ENCODE peak calls at places on chromosomes 2 and 18, in five cellular contexts. R is SK-N-SH, F is K562, E is HepG2, O is HCT116. I is an unnamed sample. For H3K9me3, the result is how much of the 10 kb centered on the place peaks cover.

GRCh38 chr2:201223089-201224073 is 37.0 kb upstream of the CASP8 start:
- DNase-seq in R (no peak), F (no peak), O (no peak), E (no peak), I (no peak)

GRCh38 chr2:239947361-239948045 is 77.6 kb downstream of the NDUFA10 start:
- DNase-seq in E (no peak), O (no peak), F (no peak), R (no peak), I (no peak)

GRCh38 chr18:53457068-53457467 is 767.4 kb downstream of the MBD2 start:
- DNase-seq in E (no peak), R (no peak), O (no peak), F (no peak), I (no peak)

GRCh38 chr2:56292966-56293365 is 109.2 kb downstream of the CCDC85A start:
- DNase-seq in R (no peak), O (no peak), F (no peak), E (no peak), I (no peak)

GRCh38 chr18:65659312-65659711 is 91.5 kb upstream of the CDH7 start:
- DNase-seq in E (no peak), O (no peak), R (no peak), F (no peak), I (no peak)

GRCh38 chr2:72887032-72887835 is at the start of gene SPR:
- DNase-seq in E (peak), R (peak), O (peak), F (peak), I (no peak)

GRCh38 chr2:55165567-55165966 is 66.5 kb downstream of the CLHC1 start:
- DNase-seq in R (no peak), E (no peak), F (no peak), O (no peak), I (no peak)

GRCh38 chr2:198004921-198005829 is 200.8 kb downstream of the PLCL1 start:
- DNase-seq in E (no peak), F (no peak), R (no peak), O (no peak), I (no peak)

GRCh38 chr2:222364280-222364895 is 60.0 kb upstream of the SGPP2 start:
- DNase-seq in E (no peak), O (no peak), R (no peak), F (no peak), I (no peak)

GRCh38 chr2:121066526-121066925 is 218.5 kb downstream of the TFCP2L1 start:
- DNase-seq in R (no peak), E (no peak), F (no peak), O (no peak), I (no peak)

GRCh38 chr2:28355521-28356094 is 37.0 kb upstream of the FOSL2 start:
- DNase-seq in F (peak), E (peak), R (peak), O (no peak), I (no peak)

GRCh38 chr2:8659735-8660492 is 21.9 kb upstream of the ID2 start:
- DNase-seq in E (no peak), O (no peak), R (peak), F (no peak), I (no peak)

GRCh38 chr2:17879137-17879912 is 858 bp downstream of the KCNS3 start:
- DNase-seq in O (peak), F (peak), R (peak), E (no peak), I (no peak)

GRCh38 chr2:186570587-186570986 is 19.3 kb upstream of the ITGAV start:
- DNase-seq in R (no peak), F (no peak), E (peak), O (no peak), I (no peak)

GRCh38 chr2:8277921-8278571 is 403.8 kb upstream of the ID2 start:
- DNase-seq in F (no peak), O (no peak), E (no peak), R (peak), I (no peak)

GRCh38 chr2:237345891-237346640 is 67.9 kb downstream of the COL6A3 start:
- DNase-seq in O (no peak), E (no peak), R (no peak), F (no peak), I (no peak)

GRCh38 chr2:23312996-23313606 is 71.9 kb upstream of the KLHL29 start:
- DNase-seq in E (no peak), R (peak), F (peak), O (peak), I (peak)

GRCh38 chr2:112187805-112188596 is 49.8 kb downstream of the FBLN7 start:
- DNase-seq in F (peak), R (no peak), E (no peak), O (peak), I (no peak)

GRCh38 chr18:48547456-48548403 is 8.9 kb downstream of the CTIF start:
- DNase-seq in R (no peak), E (no peak), F (peak), O (no peak), I (no peak)

GRCh38 chr2:235433860-235434259 is 60.0 kb upstream of the AGAP1 start:
- DNase-seq in O (no peak), E (peak), R (no peak), F (no peak), I (peak)

GRCh38 chr2:88329815-88330603 is 122.5 kb downstream of the FOXI3 start:
- DNase-seq in E (peak), F (no peak), R (no peak), O (peak), I (no peak)

GRCh38 chr2:54331095-54331835 is 75.2 kb upstream of the TSPYL6 start:
- DNase-seq in R (peak), E (no peak), O (no peak), F (no peak), I (no peak)

GRCh38 chr2:191501390-191502168 is 176.4 kb upstream of the NABP1 start:
- DNase-seq in E (peak), F (no peak), R (peak), O (peak), I (no peak)

GRCh38 chr2:235021752-235022151 is 69.9 kb downstream of the SH3BP4 start:
- DNase-seq in O (no peak), R (peak), F (no peak), E (no peak), I (peak)

GRCh38 chr2:9346885-9347284 is 76.4 kb downstream of the ITGB1BP1 start:
- DNase-seq in R (no peak), O (no peak), F (no peak), E (no peak), I (no peak)

GRCh38 chr18:74995404-74995737 is 213.6 kb downstream of the PTGR3 start:
- DNase-seq in O (no peak), F (no peak), E (no peak), R (no peak), I (no peak)
- TF ChIP-seq POLR2AphosphoS5 in O (no peak), F (no peak), E (no peak), R (no peak), I (no peak)

GRCh38 chr2:16324971-16325612 is 340.5 kb downstream of the CYRIA start:
- DNase-seq in O (no peak), E (no peak), F (no peak), R (no peak), I (no peak)
- H3K9me3 ChIP-seq in O (under half), E (under half), F (under half), R (under half), I (under half)

GRCh38 chr2:6934329-6934728 is 17.1 kb downstream of the RNF144A start:
- DNase-seq in O (no peak), F (no peak), R (no peak), E (no peak), I (no peak)

GRCh38 chr2:6934758-6935638 is 17.8 kb downstream of the RNF144A start:
- DNase-seq in E (no peak), O (no peak), R (no peak), F (no peak), I (no peak)

GRCh38 chr2:6937582-6937981 is 20.4 kb downstream of the RNF144A start:
- DNase-seq in O (no peak), F (no peak), R (no peak), E (no peak), I (no peak)

GRCh38 chr2:6940820-6941219 is 23.6 kb downstream of the RNF144A start:
- DNase-seq in O (no peak), R (no peak), F (no peak), E (no peak), I (no peak)

DNA sequence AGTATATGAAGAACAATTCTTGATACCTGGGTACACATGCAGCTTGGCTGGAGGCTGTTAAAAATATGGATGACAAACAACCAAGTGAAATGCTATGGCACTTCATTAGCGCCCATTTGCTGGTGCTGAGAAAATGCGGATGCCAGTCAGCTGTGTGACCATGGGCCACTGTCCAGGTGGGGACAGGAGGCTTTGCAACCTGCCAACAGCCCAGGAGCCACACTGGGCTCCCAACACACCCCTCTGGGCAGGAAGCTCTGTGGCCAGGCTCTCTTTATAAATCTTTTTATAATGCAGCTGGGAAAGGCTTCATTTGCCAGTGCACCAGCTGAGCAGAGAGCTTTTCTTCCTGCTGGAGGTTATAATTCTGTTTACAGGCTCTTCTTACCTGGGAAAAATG is 19.9 kb downstream of the RNF144A start:
- DNase-seq in R (no peak), O (no peak), F (no peak), E (no peak), I (no peak)
- TF ChIP-seq REST in R (no peak), O (no peak), F (no peak), E (no peak), I (no peak)

DNA sequence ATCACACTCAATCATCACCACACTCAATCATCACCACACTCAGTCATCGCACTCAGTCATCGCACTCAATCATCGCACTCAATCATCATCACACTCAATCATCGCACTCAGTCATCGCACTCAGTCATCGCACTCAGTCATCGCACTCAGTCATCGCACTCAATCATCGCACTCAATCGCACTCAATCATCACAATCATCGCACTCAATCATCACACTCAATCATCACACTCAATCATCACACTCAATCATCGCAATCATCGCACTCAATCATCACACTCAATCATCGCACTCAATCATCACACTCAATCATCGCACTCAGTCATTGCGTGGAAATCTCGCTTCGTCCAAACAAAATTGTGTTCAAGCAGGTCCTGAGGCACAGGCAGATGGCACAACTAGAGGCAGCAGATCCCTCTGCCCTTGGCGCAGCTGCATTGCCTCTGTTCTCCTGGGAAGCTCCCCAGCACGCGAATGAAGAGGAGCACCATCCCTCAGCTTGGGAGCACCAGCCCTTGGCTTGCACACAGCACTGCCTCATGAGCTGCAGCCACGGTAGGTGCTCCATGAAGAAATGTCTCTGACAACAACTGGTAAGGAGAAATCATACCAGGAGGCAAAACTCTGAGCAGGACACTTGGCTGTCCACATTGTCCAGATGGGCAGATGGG is 108.1 kb downstream of the EIPR1 start:
- DNase-seq in E (no peak), F (no peak), R (no peak), O (no peak), I (no peak)
- TF ChIP-seq POLR2AphosphoS5 in E (no peak), F (no peak), R (no peak), O (no peak), I (no peak)

DNA sequence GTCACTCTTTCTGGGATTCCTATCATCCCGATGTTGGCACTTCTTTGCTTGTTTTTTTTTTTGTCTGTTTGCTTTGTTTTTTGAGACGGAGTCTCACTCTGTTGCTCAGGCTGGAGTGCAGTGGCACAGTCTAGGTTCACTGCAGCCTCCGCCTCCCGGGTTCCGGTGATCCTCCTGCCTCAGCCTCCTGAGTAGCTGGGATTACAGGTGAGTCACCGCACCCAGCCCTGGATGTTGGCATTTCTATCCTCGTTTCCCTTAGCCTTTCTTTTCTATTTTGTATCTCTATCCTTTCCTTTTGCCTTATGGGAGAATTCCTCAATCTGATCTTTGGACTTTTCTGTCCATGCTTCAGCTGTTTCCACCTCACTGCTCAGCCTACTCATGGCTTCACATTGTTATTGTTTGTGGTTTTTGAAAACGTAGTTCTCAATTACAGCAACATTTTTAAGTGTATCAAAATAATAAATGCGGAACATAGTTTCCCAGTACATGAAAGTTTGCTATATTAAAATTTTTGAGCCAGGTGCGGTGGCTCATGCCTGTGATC is 62.1 kb upstream of the ZNF516 start:
- DNase-seq in E (peak), O (no peak), F (no peak), R (no peak), I (no peak)
- H3K9me3 ChIP-seq in E (under half), O (under half), F (under half), R (under half), I (under half)

GRCh38 chr2:10923007-10923372 is 11.3 kb downstream of the KCNF1 start:
- DNase-seq in E (no peak), R (no peak), O (no peak), F (no peak), I (no peak)
- TF ChIP-seq REST in E (no peak), R (no peak), O (no peak), F (no peak), I (no peak)

GRCh38 chr2:1837458-1837857 is 93.1 kb upstream of the PXDN start:
- DNase-seq in F (no peak), R (no peak), O (no peak), E (no peak), I (no peak)
- TF ChIP-seq POLR2AphosphoS5 in F (no peak), R (no peak), O (no peak), E (no peak), I (no peak)